ENCODE peak calls at places on chromosomes 4 and X, in four cellular contexts. A is AG08396, S is Caki2, E is fibroblast of pulmonary artery. R is an unnamed sample.

GRCh38 chr4:77676842-77677241 is 71.2 kb downstream of the CXCL13 start:
- DNase-seq in A (no peak), S (no peak), E (no peak), R (no peak)

GRCh38 chr4:8736083-8736825 is 135.4 kb downstream of the HMX1 start:
- DNase-seq in A (no peak), S (peak; percentile 51), E (no peak), R (peak; percentile 35)

GRCh38 chr4:74365761-74366160 is 816 bp downstream of the EREG start:
- DNase-seq in A (no peak), S (peak; percentile 55), E (peak; percentile 23), R (no peak)

GRCh38 chr4:137755033-137755471 is 222.8 kb upstream of the PCDH18 start:
- DNase-seq in A (peak; percentile 8), S (peak; percentile 65), E (peak; percentile 53), R (peak; percentile 79)

GRCh38 chr4:1035510-1035909 is 24.1 kb downstream of the FGFRL1 start:
- DNase-seq in A (peak; percentile 53), S (no peak), E (no peak), R (no peak)

GRCh38 chrX:114970806-114971205 is 46.6 kb downstream of the IL13RA2 start:
- DNase-seq in A (no peak), S (no peak), E (no peak), R (no peak)

GRCh38 chr4:81472249-81473085 is 760 bp upstream of the RASGEF1B start:
- DNase-seq in A (peak; percentile 31), S (no peak), E (peak; percentile 58), R (peak; percentile 30)

GRCh38 chrX:118675336-118675965 is 52.0 kb upstream of the IL13RA1 start:
- DNase-seq in A (no peak), S (no peak), E (no peak), R (no peak)

GRCh38 chrX:97909245-97909644 is 1025.5 kb downstream of the RPA4 start:
- DNase-seq in A (no peak), S (no peak), E (no peak), R (no peak)

GRCh38 chr4:121484633-121485032 is 103.8 kb upstream of the QRFPR start:
- DNase-seq in A (peak; percentile 58), S (peak; percentile 23), E (peak; percentile 78), R (peak; percentile 42)

GRCh38 chrX:54481751-54482150 is 14.3 kb downstream of the FGD1 start:
- DNase-seq in A (no peak), S (no peak), E (no peak), R (no peak)

GRCh38 chrX:119459181-119459580 is 9.1 kb upstream of the SLC25A5 start:
- DNase-seq in A (no peak), S (no peak), E (no peak), R (no peak)

GRCh38 chr4:153418581-153418980 is 47.6 kb upstream of the TMEM131L start:
- DNase-seq in A (no peak), S (no peak), E (peak; percentile 59), R (no peak)

GRCh38 chr4:26482508-26483462 is 7.5 kb downstream of the CCKAR start:
- DNase-seq in A (no peak), S (no peak), E (no peak), R (no peak)

GRCh38 chrX:24026403-24026801 is 584 bp downstream of the KLHL15 start:
- DNase-seq in A (peak; percentile 27), S (peak; percentile 18), E (peak; percentile 20), R (no peak)

GRCh38 chr4:99587803-99588202 is 13.2 kb downstream of the MTTP start:
- DNase-seq in A (no peak), S (no peak), E (no peak), R (no peak)

GRCh38 chrX:137031517-137032377 is 2.0 kb downstream of the GPR101 start:
- DNase-seq in A (peak; percentile 69), S (no peak), E (peak; percentile 53), R (no peak)

GRCh38 chrX:123450217-123450616 is 266.1 kb downstream of the GRIA3 start:
- DNase-seq in A (no peak), S (peak; percentile 7), E (peak; percentile 16), R (no peak)

GRCh38 chrX:103565752-103566151 is 19.6 kb upstream of the TCEAL4 start:
- DNase-seq in A (peak; percentile 18), S (no peak), E (peak; percentile 74), R (peak; percentile 70)